ENCODE peak calls at places on chromosomes 12 and 14, in eight cellular contexts. One of them, this sample, is unnamed.

GRCh38 chr14:95697764-95698163 is 11.5 kb downstream of the TCL1B start:
- DNase-seq in fibroblast of villous mesenchyme: no peak
- DNase-seq in RWPE1: no peak
- DNase-seq in NCI-H1694: no peak
- DNase-seq in retinal pigment epithelial cell: no peak
- DNase-seq in psoas muscle: no peak
- DNase-seq in activated CD4-positive, alpha-beta T cell treated with anti-CD3 and anti-CD28 coated beads for 36 hours: no peak
- DNase-seq in AG09319: no peak
- DNase-seq in this sample: no peak

GRCh38 chr12:94134226-94134795 is 14.1 kb upstream of the PLXNC1 start:
- DNase-seq in activated CD4-positive, alpha-beta T cell treated with anti-CD3 and anti-CD28 coated beads for 36 hours: peak
- DNase-seq in NCI-H1694: peak
- DNase-seq in psoas muscle: no peak
- DNase-seq in AG09319: peak
- DNase-seq in fibroblast of villous mesenchyme: peak
- DNase-seq in RWPE1: peak
- DNase-seq in retinal pigment epithelial cell: no peak
- DNase-seq in this sample: peak

GRCh38 chr14:36662543-36663403 is 1.1 kb downstream of the PAX9 start:
- DNase-seq in activated CD4-positive, alpha-beta T cell treated with anti-CD3 and anti-CD28 coated beads for 36 hours: peak
- DNase-seq in fibroblast of villous mesenchyme: no peak
- DNase-seq in AG09319: no peak
- DNase-seq in NCI-H1694: no peak
- DNase-seq in retinal pigment epithelial cell: no peak
- DNase-seq in psoas muscle: no peak
- DNase-seq in RWPE1: peak
- DNase-seq in this sample: peak

GRCh38 chr12:104522985-104523719 is 66.4 kb downstream of the CHST11 start:
- DNase-seq in psoas muscle: no peak
- DNase-seq in retinal pigment epithelial cell: no peak
- DNase-seq in fibroblast of villous mesenchyme: peak
- DNase-seq in activated CD4-positive, alpha-beta T cell treated with anti-CD3 and anti-CD28 coated beads for 36 hours: no peak
- DNase-seq in RWPE1: no peak
- DNase-seq in AG09319: no peak
- DNase-seq in NCI-H1694: no peak
- DNase-seq in this sample: no peak

GRCh38 chr12:47990351-47991105 is 13.7 kb downstream of the COL2A1 start:
- DNase-seq in fibroblast of villous mesenchyme: peak
- DNase-seq in AG09319: no peak
- DNase-seq in NCI-H1694: no peak
- DNase-seq in RWPE1: no peak
- DNase-seq in psoas muscle: no peak
- DNase-seq in activated CD4-positive, alpha-beta T cell treated with anti-CD3 and anti-CD28 coated beads for 36 hours: peak
- DNase-seq in retinal pigment epithelial cell: no peak
- DNase-seq in this sample: no peak

GRCh38 chr12:27462151-27462694 is 15.7 kb downstream of the SMCO2 start:
- DNase-seq in AG09319: no peak
- DNase-seq in retinal pigment epithelial cell: no peak
- DNase-seq in RWPE1: no peak
- DNase-seq in NCI-H1694: no peak
- DNase-seq in fibroblast of villous mesenchyme: peak
- DNase-seq in activated CD4-positive, alpha-beta T cell treated with anti-CD3 and anti-CD28 coated beads for 36 hours: peak
- DNase-seq in psoas muscle: no peak
- DNase-seq in this sample: no peak

GRCh38 chr12:226401-226800 is 12.4 kb upstream of the SLC6A12 start:
- DNase-seq in psoas muscle: no peak
- DNase-seq in retinal pigment epithelial cell: no peak
- DNase-seq in fibroblast of villous mesenchyme: no peak
- DNase-seq in NCI-H1694: no peak
- DNase-seq in RWPE1: no peak
- DNase-seq in AG09319: no peak
- DNase-seq in activated CD4-positive, alpha-beta T cell treated with anti-CD3 and anti-CD28 coated beads for 36 hours: no peak
- DNase-seq in this sample: peak

GRCh38 chr14:20781805-20782204 is 737 bp downstream of the RNASE6 start:
- DNase-seq in RWPE1: no peak
- DNase-seq in retinal pigment epithelial cell: no peak
- DNase-seq in NCI-H1694: no peak
- DNase-seq in psoas muscle: no peak
- DNase-seq in fibroblast of villous mesenchyme: no peak
- DNase-seq in activated CD4-positive, alpha-beta T cell treated with anti-CD3 and anti-CD28 coated beads for 36 hours: peak
- DNase-seq in AG09319: no peak
- DNase-seq in this sample: no peak

GRCh38 chr14:98174031-98174430 is 1098.0 kb downstream of the BCL11B start:
- DNase-seq in fibroblast of villous mesenchyme: no peak
- DNase-seq in AG09319: no peak
- DNase-seq in psoas muscle: no peak
- DNase-seq in retinal pigment epithelial cell: no peak
- DNase-seq in activated CD4-positive, alpha-beta T cell treated with anti-CD3 and anti-CD28 coated beads for 36 hours: peak
- DNase-seq in NCI-H1694: no peak
- DNase-seq in RWPE1: no peak
- DNase-seq in this sample: no peak

GRCh38 chr14:98293527-98293926 is 978.5 kb downstream of the BCL11B start:
- DNase-seq in retinal pigment epithelial cell: no peak
- DNase-seq in AG09319: no peak
- DNase-seq in fibroblast of villous mesenchyme: no peak
- DNase-seq in activated CD4-positive, alpha-beta T cell treated with anti-CD3 and anti-CD28 coated beads for 36 hours: no peak
- DNase-seq in NCI-H1694: no peak
- DNase-seq in RWPE1: no peak
- DNase-seq in psoas muscle: no peak
- DNase-seq in this sample: no peak

GRCh38 chr14:55535521-55536207 is 44.3 kb upstream of the KTN1 start:
- DNase-seq in retinal pigment epithelial cell: no peak
- DNase-seq in activated CD4-positive, alpha-beta T cell treated with anti-CD3 and anti-CD28 coated beads for 36 hours: no peak
- DNase-seq in fibroblast of villous mesenchyme: no peak
- DNase-seq in RWPE1: peak
- DNase-seq in NCI-H1694: no peak
- DNase-seq in AG09319: no peak
- DNase-seq in psoas muscle: no peak
- DNase-seq in this sample: peak

GRCh38 chr12:124928095-124928911 is 13.9 kb upstream of the UBC start:
- DNase-seq in retinal pigment epithelial cell: peak
- DNase-seq in NCI-H1694: no peak
- DNase-seq in activated CD4-positive, alpha-beta T cell treated with anti-CD3 and anti-CD28 coated beads for 36 hours: peak
- DNase-seq in RWPE1: peak
- DNase-seq in fibroblast of villous mesenchyme: peak
- DNase-seq in psoas muscle: peak
- DNase-seq in AG09319: no peak
- DNase-seq in this sample: no peak

GRCh38 chr14:72013606-72014129 is 81.4 kb downstream of the RGS6 start:
- DNase-seq in fibroblast of villous mesenchyme: no peak
- DNase-seq in NCI-H1694: no peak
- DNase-seq in activated CD4-positive, alpha-beta T cell treated with anti-CD3 and anti-CD28 coated beads for 36 hours: no peak
- DNase-seq in psoas muscle: no peak
- DNase-seq in retinal pigment epithelial cell: no peak
- DNase-seq in RWPE1: no peak
- DNase-seq in AG09319: no peak
- DNase-seq in this sample: no peak

GRCh38 chr12:113070117-113070906 is 13.8 kb downstream of the DTX1 start:
- DNase-seq in RWPE1: no peak
- DNase-seq in retinal pigment epithelial cell: no peak
- DNase-seq in activated CD4-positive, alpha-beta T cell treated with anti-CD3 and anti-CD28 coated beads for 36 hours: peak
- DNase-seq in fibroblast of villous mesenchyme: no peak
- DNase-seq in AG09319: no peak
- DNase-seq in psoas muscle: no peak
- DNase-seq in NCI-H1694: no peak
- DNase-seq in this sample: no peak

GRCh38 chr12:118059645-118060275 is 1.2 kb downstream of the WSB2 start:
- DNase-seq in RWPE1: no peak
- DNase-seq in fibroblast of villous mesenchyme: peak
- DNase-seq in activated CD4-positive, alpha-beta T cell treated with anti-CD3 and anti-CD28 coated beads for 36 hours: no peak
- DNase-seq in AG09319: no peak
- DNase-seq in psoas muscle: no peak
- DNase-seq in retinal pigment epithelial cell: no peak
- DNase-seq in NCI-H1694: no peak
- DNase-seq in this sample: peak

GRCh38 chr12:94535614-94535932 is 75.9 kb upstream of the CEP83 start:
- DNase-seq in retinal pigment epithelial cell: no peak
- DNase-seq in activated CD4-positive, alpha-beta T cell treated with anti-CD3 and anti-CD28 coated beads for 36 hours: no peak
- DNase-seq in fibroblast of villous mesenchyme: no peak
- DNase-seq in AG09319: no peak
- DNase-seq in NCI-H1694: no peak
- DNase-seq in psoas muscle: no peak
- DNase-seq in RWPE1: no peak
- DNase-seq in this sample: no peak

GRCh38 chr12:16788888-16789790 is 183.2 kb upstream of the LMO3 start:
- DNase-seq in activated CD4-positive, alpha-beta T cell treated with anti-CD3 and anti-CD28 coated beads for 36 hours: no peak
- DNase-seq in retinal pigment epithelial cell: no peak
- DNase-seq in AG09319: no peak
- DNase-seq in NCI-H1694: no peak
- DNase-seq in psoas muscle: no peak
- DNase-seq in RWPE1: no peak
- DNase-seq in fibroblast of villous mesenchyme: no peak
- DNase-seq in this sample: peak

This sample was measured in mesendoderm.